ENCODE peak calls at places on chromosome 4, in ten cellular contexts. G is NCI-H69; T is CD8-positive, alpha-beta memory T cell; F is HTR-8/SVneo; D is brain microvascular endothelial cell; H is stimulated activated CD8-positive, alpha-beta memory T cell treated with anti-CD3 and anti-CD28 coated beads, Interleukin-12 subunit alpha, Interleukin-12 subunit beta, amount 100 ng/mL, for 4 hours; R is hippocampal formation; A is fibroblast of lung; Z is NCI-H1105; N is H9. O is an unnamed sample.

GRCh38 chr4:139144161-139144859 is 32.7 kb downstream of the ELF2 start:
- DNase-seq in D (peak; percentile 38), T (no peak), A (peak; percentile 42), N (peak; percentile 53), F (peak; percentile 67), H (no peak), R (no peak), G (no peak), Z (no peak), O (no peak)

GRCh38 chr4:147731611-147732515 is at the start of gene ARHGAP10:
- DNase-seq in Z (peak; percentile 17), T (peak; percentile 63), H (peak; percentile 59), A (peak; percentile 85), D (peak; percentile 62), F (peak; percentile 70), G (peak; percentile 87), N (peak; percentile 65), R (no peak), O (peak; percentile 83)

GRCh38 chr4:86403575-86403974 is 43.7 kb upstream of the MAPK10 start:
- DNase-seq in F (no peak), D (no peak), R (no peak), T (no peak), Z (no peak), H (no peak), N (no peak), G (no peak), A (no peak), O (no peak)

GRCh38 chr4:85807247-85807915 is 332.4 kb downstream of the ARHGAP24 start:
- DNase-seq in A (peak; percentile 59), G (peak; percentile 25), D (peak; percentile 82), Z (no peak), H (no peak), N (no peak), T (no peak), R (no peak), F (no peak), O (no peak)

GRCh38 chr4:187124311-187124710 is 400.7 kb upstream of the FAT1 start:
- DNase-seq in H (no peak), A (no peak), G (peak; percentile 14), R (no peak), Z (no peak), D (no peak), T (no peak), F (no peak), N (no peak), O (no peak)

GRCh38 chr4:22129454-22130075 is 181.0 kb upstream of the KCNIP4 start:
- DNase-seq in R (no peak), D (peak; percentile 37), G (peak; percentile 49), N (peak; percentile 76), A (peak; percentile 51), Z (no peak), T (no peak), F (peak; percentile 27), H (no peak), O (peak; percentile 84)

GRCh38 chr4:3121596-3121995 is 47.1 kb downstream of the HTT start:
- DNase-seq in T (no peak), D (no peak), R (no peak), H (no peak), G (no peak), N (no peak), A (no peak), Z (no peak), F (no peak), O (no peak)

GRCh38 chr4:119656342-119656741 is 27.7 kb upstream of the PDE5A start:
- DNase-seq in A (no peak), R (no peak), Z (no peak), N (no peak), D (no peak), T (no peak), G (no peak), F (no peak), H (no peak), O (no peak)

GRCh38 chr4:184983660-184984356 is 34.5 kb upstream of the HELT start:
- DNase-seq in D (peak; percentile 27), A (peak; percentile 38), T (peak; percentile 34), G (peak; percentile 51), N (peak; percentile 92), F (peak; percentile 75), R (no peak), H (peak; percentile 21), Z (no peak), O (peak; percentile 80)

GRCh38 chr4:87559090-87559837 is 30.1 kb upstream of the SPARCL1 start:
- DNase-seq in H (peak; percentile 1), Z (peak; percentile 77), N (peak; percentile 58), A (no peak), R (no peak), F (no peak), T (peak; percentile 42), D (no peak), G (peak; percentile 91), O (peak; percentile 92)

GRCh38 chr4:113835005-113835404 is 73.5 kb upstream of the CAMK2D start:
- DNase-seq in A (peak; percentile 13), G (peak; percentile 28), N (no peak), H (no peak), R (no peak), Z (no peak), D (peak; percentile 54), F (no peak), T (no peak), O (no peak)

GRCh38 chr4:82500106-82500738 is 61.6 kb downstream of the TMEM150C start:
- DNase-seq in A (peak; percentile 52), T (no peak), H (no peak), D (no peak), R (no peak), G (peak; percentile 92), Z (peak; percentile 19), F (no peak), N (no peak), O (peak; percentile 68)

O was measured in DMS53.